ENCODE peak calls at places on chromosomes 11 and 22, in seven cellular contexts. T is GM12878, E is SK-N-SH, D is stomach, F is ovary, V is K562, C is sigmoid colon. P is an unnamed sample. For H3K27me3 and H3K9me3, the result is how much of the 10 kb centered on the place peaks cover.

GRCh38 chr11:114063829-114064201 is 4.3 kb downstream of the ZBTB16 start:
- DNase-seq in D (no peak), C (peak), E (no peak), T (no peak), V (no peak), F (no peak), P (no peak)

GRCh38 chr11:119722281-119722794 is 6.7 kb downstream of the NECTIN1 start:
- DNase-seq in V (no peak), F (no peak), E (no peak), T (peak), D (peak), C (no peak), P (no peak)

GRCh38 chr11:129950319-129951034 is 52.2 kb downstream of the PRDM10 start:
- DNase-seq in E (no peak), C (peak), V (peak), D (no peak), T (no peak), F (peak), P (peak)

GRCh38 chr11:66318576-66318970 is 1.7 kb upstream of the CD248 start:
- DNase-seq in D (no peak), C (no peak), E (no peak), T (no peak), F (no peak), V (no peak), P (no peak)

GRCh38 chr11:23103403-23103802 is 243.1 kb upstream of the CCDC179 start:
- DNase-seq in C (no peak), F (no peak), D (no peak), V (no peak), E (no peak), T (no peak), P (no peak)

GRCh38 chr11:68271781-68272608 is at the start of gene C11orf24:
- DNase-seq in C (peak), V (peak), F (peak), E (peak), T (peak), D (peak), P (peak)

GRCh38 chr11:46951864-46952263 is 15.3 kb downstream of the CSTPP1 start:
- DNase-seq in V (no peak), D (no peak), E (no peak), F (no peak), C (no peak), T (no peak), P (no peak)

GRCh38 chr11:116725434-116726221 is 47.2 kb downstream of the BUD13 start:
- DNase-seq in E (no peak), D (no peak), V (no peak), C (no peak), F (no peak), T (no peak), P (no peak)

GRCh38 chr11:45556851-45557707 is 108.3 kb downstream of the CHST1 start:
- DNase-seq in T (no peak), C (no peak), F (no peak), D (no peak), E (no peak), V (peak), P (no peak)

GRCh38 chr22:20061481-20061861 is 18.6 kb upstream of the DGCR8 start:
- DNase-seq in D (no peak), T (no peak), F (no peak), V (no peak), C (no peak), E (no peak), P (no peak)

GRCh38 chr11:34331736-34332135 is 26.1 kb downstream of the ABTB2 start:
- DNase-seq in C (no peak), E (no peak), V (no peak), T (no peak), D (no peak), F (no peak), P (no peak)

GRCh38 chr11:134468796-134469195 is 56.8 kb upstream of the B3GAT1 start:
- DNase-seq in D (peak), V (no peak), C (no peak), T (no peak), F (no peak), E (no peak), P (no peak)

GRCh38 chr11:95593101-95593500 is 196.5 kb downstream of the FAM76B start:
- DNase-seq in F (no peak), C (no peak), D (no peak), T (no peak), E (no peak), V (no peak), P (no peak)

GRCh38 chr11:122976734-122977454 is 4.7 kb downstream of the BSX start:
- DNase-seq in V (no peak), C (no peak), T (no peak), D (no peak), F (no peak), E (peak), P (no peak)

GRCh38 chr11:45076761-45077160 is 69.7 kb upstream of the PRDM11 start:
- DNase-seq in F (no peak), E (no peak), D (no peak), T (no peak), V (no peak), C (no peak), P (no peak)

GRCh38 chr11:44574620-44575287 is 9.3 kb downstream of the CD82 start:
- DNase-seq in V (no peak), D (peak), F (no peak), C (no peak), T (peak), E (peak), P (no peak)

GRCh38 chr22:31350410-31350863 is 4.3 kb upstream of the PATZ1 start:
- DNase-seq in D (peak), F (no peak), V (peak), E (peak), C (no peak), T (no peak), P (no peak)

GRCh38 chr11:30724274-30724673 is 138.1 kb upstream of the MPPED2 start:
- DNase-seq in V (no peak), C (no peak), E (peak), F (no peak), D (no peak), T (no peak), P (no peak)

GRCh38 chr22:43345761-43346261 is 2.6 kb upstream of the SCUBE1 start:
- DNase-seq in E (no peak), D (no peak), T (no peak), V (peak), F (no peak), C (no peak), P (no peak)

GRCh38 chr22:24695958-24696511 is 78.5 kb downstream of the PIWIL3 start:
- DNase-seq in V (peak), D (peak), E (no peak), T (no peak), F (no peak), C (no peak), P (peak)

GRCh38 chr11:34165786-34166557 is 60.5 kb downstream of the NAT10 start:
- DNase-seq in E (peak), T (no peak), V (peak), F (no peak), C (no peak), D (no peak), P (no peak)

GRCh38 chr11:44564198-44564597 is 1.3 kb upstream of the CD82 start:
- DNase-seq in E (no peak), F (peak), V (peak), D (peak), C (no peak), T (no peak), P (peak)

GRCh38 chr11:62105611-62106245 is 18.1 kb upstream of the INCENP start:
- DNase-seq in E (no peak), V (no peak), T (no peak), D (no peak), C (no peak), F (no peak), P (no peak)

GRCh38 chr11:47415949-47416472 is 7.6 kb downstream of the SLC39A13 start:
- DNase-seq in V (no peak), C (peak), T (no peak), F (peak), D (peak), E (no peak), P (peak)

GRCh38 chr11:705646-706438 is at the start of gene EPS8L2:
- DNase-seq in E (peak), T (no peak), V (peak), C (peak), D (peak), F (peak), P (peak)

GRCh38 chr22:31087744-31088215 is 6.7 kb downstream of the SMTN start:
- DNase-seq in V (no peak), E (peak), T (no peak), D (no peak), C (no peak), F (no peak), P (no peak)

GRCh38 chr22:49215840-49216239 is 611.8 kb downstream of the BRD1 start:
- DNase-seq in F (no peak), C (peak), E (no peak), V (no peak), D (peak), T (no peak), P (no peak)

GRCh38 chr11:66981976-66982578 is 7.0 kb downstream of the C11orf86 start:
- DNase-seq in D (peak), F (peak), V (peak), E (peak), C (peak), T (no peak), P (peak)

GRCh38 chr11:9643751-9644150 is 20.1 kb upstream of the SWAP70 start:
- DNase-seq in V (no peak), E (no peak), F (no peak), C (no peak), T (no peak), D (no peak), P (no peak)

GRCh38 chr11:9642894-9643293 is 21.0 kb upstream of the SWAP70 start:
- DNase-seq in C (no peak), F (no peak), D (no peak), E (no peak), T (no peak), V (no peak), P (peak)

GRCh38 chr11:9639099-9639498 is 24.8 kb upstream of the SWAP70 start:
- DNase-seq in D (peak), F (no peak), T (no peak), E (no peak), V (no peak), C (no peak), P (peak)

GRCh38 chr11:9639985-9640384 is 23.9 kb upstream of the SWAP70 start:
- DNase-seq in V (no peak), T (no peak), F (no peak), D (no peak), C (no peak), E (no peak), P (no peak)
- TF ChIP-seq EP300 in V (no peak), T (no peak), F (no peak), D (no peak), C (peak), E (no peak), P (no peak)

GRCh38 chr22:36374603-36375024 is 13.2 kb downstream of the MYH9 start:
- DNase-seq in F (no peak), C (no peak), T (no peak), D (peak), E (no peak), V (no peak), P (no peak)
- H3K27me3 ChIP-seq in F (under half), C (under half), T (under half), D (under half), E (under half), V (under half), P (under half)

GRCh38 chr11:98955551-98955950 is 65.2 kb upstream of the CNTN5 start:
- DNase-seq in E (no peak), F (no peak), C (no peak), V (no peak), T (no peak), D (no peak), P (no peak)
- H3K9me3 ChIP-seq in E (under half), F (under half), C (under half), V (under half), T (under half), D (under half), P (under half)

DNA sequence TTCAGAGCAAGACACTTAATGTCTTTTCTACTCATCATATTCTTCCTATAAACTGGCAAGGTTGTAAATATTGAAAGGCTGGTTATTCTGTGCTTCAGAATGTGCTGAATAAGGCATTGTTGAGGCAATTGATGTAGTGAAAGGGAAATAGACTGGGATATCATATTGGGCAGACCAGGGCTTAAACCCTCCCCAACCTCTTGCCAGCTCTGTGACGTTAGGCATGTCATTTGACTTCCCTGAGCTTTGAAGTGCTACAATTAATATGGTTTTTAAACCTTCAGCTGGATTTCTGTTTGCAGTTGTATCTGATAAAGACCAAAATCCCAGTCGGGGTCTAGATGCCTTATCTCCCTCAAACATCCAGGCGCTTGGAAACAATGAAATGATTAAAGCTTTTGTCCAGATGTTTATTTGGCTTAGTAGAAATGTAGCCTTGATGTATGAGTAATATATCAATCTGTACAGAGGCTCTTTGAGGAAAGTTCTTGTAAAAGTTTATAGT is 208.1 kb downstream of the DBX1 start:
- DNase-seq in F (no peak), E (peak), D (no peak), C (no peak), V (no peak), T (no peak), P (no peak)
- TF ChIP-seq EP300 in F (no peak), E (peak), D (no peak), C (no peak), V (no peak), T (no peak), P (no peak)

GRCh38 chr22:33101550-33101949 is 43.4 kb upstream of the SYN3 start:
- DNase-seq in F (no peak), E (peak), V (no peak), T (no peak), C (no peak), D (no peak), P (no peak)

GRCh38 chr22:33099593-33099992 is 41.4 kb upstream of the SYN3 start:
- DNase-seq in T (no peak), C (no peak), V (no peak), E (no peak), D (no peak), F (no peak), P (no peak)

GRCh38 chr22:33090836-33091235 is 32.7 kb upstream of the SYN3 start:
- DNase-seq in E (no peak), T (no peak), V (no peak), C (no peak), F (no peak), D (no peak), P (no peak)

GRCh38 chr22:33095661-33096060 is 37.5 kb upstream of the SYN3 start:
- DNase-seq in T (no peak), C (no peak), D (no peak), F (no peak), E (no peak), V (no peak), P (no peak)
- H3K27me3 ChIP-seq in T (under half), C (under half), D (under half), F (under half), E (under half), V (under half), P (under half)

DNA sequence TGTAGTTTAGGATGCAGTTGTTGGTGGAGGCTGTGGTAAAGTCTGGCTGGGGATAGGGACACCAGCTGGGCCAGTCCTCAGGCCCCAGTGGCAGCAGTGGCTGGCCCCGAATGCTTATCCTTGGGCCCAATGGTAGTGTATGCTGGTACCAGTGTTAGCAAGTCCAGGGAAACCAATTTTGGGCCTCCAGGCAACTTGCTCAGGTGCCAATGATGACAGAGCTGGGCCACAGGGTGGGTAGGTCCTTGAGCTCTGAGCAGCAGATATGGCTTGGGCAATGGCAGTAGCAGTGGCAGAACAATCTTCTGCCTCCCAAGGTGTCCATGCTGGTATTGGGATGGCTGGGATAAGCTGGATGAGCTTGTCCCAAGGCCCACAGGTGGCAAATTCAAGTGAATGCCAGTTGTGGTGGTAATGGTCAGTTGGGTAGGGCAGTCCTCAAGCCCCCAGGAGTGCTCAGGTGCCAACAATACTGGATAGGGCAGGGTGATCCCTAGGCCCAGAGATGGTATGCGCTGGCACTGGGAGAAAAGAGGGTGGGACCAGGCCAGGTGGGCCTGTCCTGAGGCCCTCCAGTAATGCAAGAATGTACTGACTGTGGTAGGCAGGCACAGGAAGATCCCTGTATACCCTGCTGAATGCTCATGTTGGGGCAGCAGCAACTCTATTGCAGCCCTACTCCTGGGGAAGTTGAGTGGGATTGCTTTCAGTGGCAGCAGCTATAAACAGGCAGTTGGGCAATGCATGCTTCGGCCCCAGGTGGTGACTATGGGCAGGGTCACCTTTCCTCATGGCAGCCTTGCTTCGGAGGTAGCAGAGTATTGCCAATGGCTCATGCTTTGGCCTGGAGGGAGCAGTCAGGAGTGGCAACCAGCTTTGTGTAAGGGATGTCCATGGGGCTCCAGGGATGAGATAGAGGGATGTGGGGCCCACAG is 54.7 kb downstream of the KCNQ1OT1 start:
- DNase-seq in V (no peak), C (no peak), E (no peak), T (no peak), F (no peak), D (no peak), P (no peak)
- H3K9me3 ChIP-seq in V (under half), C (under half), E (under half), T (under half), F (under half), D (half or more), P (under half)